ENCODE peak calls at places on chromosomes 5 and 9, in ten cellular contexts. S is ovary, R is glutamatergic neuron, X is lung microvascular endothelial cell, E is NCI-H1417, W is C1 segment of cervical spinal cord, D is right atrium auricular region, V is ELF-1, J is heart right ventricle, L is GM23248. H is an unnamed sample.

GRCh38 chr9:77587851-77588250 is 60.3 kb downstream of the GNA14 start:
- DNase-seq in W (no peak), X (no peak), R (no peak), V (no peak), E (no peak), S (no peak), L (no peak), J (no peak), D (no peak), H (no peak)

GRCh38 chr9:114387678-114388431 is at the start of gene AKNA:
- DNase-seq in L (peak; percentile 89), R (peak; percentile 52), E (peak; percentile 67), D (peak; percentile 85), V (peak; percentile 88), S (peak; percentile 84), W (peak; percentile 76), J (peak; percentile 77), X (no peak), H (no peak)

GRCh38 chr9:17723656-17724055 is 144.8 kb downstream of the SH3GL2 start:
- DNase-seq in S (no peak), V (no peak), E (no peak), D (no peak), R (no peak), W (no peak), L (peak; percentile 4), X (no peak), J (no peak), H (no peak)

GRCh38 chr5:55913396-55914140 is 62.4 kb downstream of the IL31RA start:
- DNase-seq in L (no peak), J (no peak), X (no peak), W (no peak), D (peak; percentile 32), E (no peak), V (no peak), S (no peak), R (no peak), H (no peak)

GRCh38 chr5:172559004-172559932 is 81.8 kb upstream of the NEURL1B start:
- DNase-seq in L (peak; percentile 90), S (peak; percentile 87), D (peak; percentile 81), R (no peak), W (no peak), V (no peak), X (no peak), J (peak; percentile 80), E (no peak), H (no peak)

GRCh38 chr9:70601000-70601929 is 186.8 kb upstream of the KLF9 start:
- DNase-seq in D (peak; percentile 99), E (peak; percentile 81), L (peak; percentile 96), X (peak; percentile 63), V (peak; percentile 19), J (peak; percentile 92), S (peak; percentile 99), R (no peak), W (peak; percentile 89), H (peak; percentile 42)

GRCh38 chr9:20526500-20527319 is 95.6 kb downstream of the MLLT3 start:
- DNase-seq in D (no peak), S (no peak), R (no peak), L (peak; percentile 33), J (no peak), E (no peak), V (no peak), W (no peak), X (no peak), H (no peak)

GRCh38 chr5:111069839-111070238 is 1.7 kb upstream of the TSLP start:
- DNase-seq in V (no peak), S (no peak), D (no peak), W (no peak), L (peak; percentile 70), E (no peak), J (no peak), R (no peak), X (no peak), H (no peak)

GRCh38 chr5:122996102-122996501 is 40.4 kb downstream of the PPIC start:
- DNase-seq in S (no peak), E (no peak), X (no peak), L (no peak), J (no peak), W (no peak), R (no peak), D (no peak), V (no peak), H (no peak)

GRCh38 chr5:142869883-142870282 is 99.7 kb downstream of the ARHGAP26 start:
- DNase-seq in J (no peak), W (no peak), L (no peak), V (no peak), D (no peak), X (no peak), R (no peak), E (peak; percentile 58), S (no peak), H (no peak)

GRCh38 chr5:112119527-112119926 is 299.6 kb downstream of the EPB41L4A start:
- DNase-seq in W (no peak), R (no peak), S (no peak), L (no peak), E (no peak), J (no peak), V (no peak), D (no peak), X (no peak), H (no peak)

GRCh38 chr5:61280205-61280604 is 51.9 kb upstream of the ZSWIM6 start:
- DNase-seq in D (no peak), R (no peak), V (no peak), S (no peak), E (peak; percentile 88), L (peak; percentile 91), X (peak; percentile 86), J (peak; percentile 66), W (no peak), H (peak; percentile 22)

GRCh38 chr5:173643964-173644363 is 27.5 kb upstream of the BOD1 start:
- DNase-seq in X (peak; percentile 7), V (peak; percentile 68), L (no peak), R (peak; percentile 66), E (peak; percentile 92), D (no peak), S (no peak), W (peak; percentile 39), J (no peak), H (no peak)

GRCh38 chr9:86983260-86984255 is 36.3 kb upstream of the GAS1 start:
- DNase-seq in W (no peak), R (no peak), D (peak; percentile 73), S (peak; percentile 49), J (no peak), V (no peak), X (peak; percentile 23), L (peak; percentile 87), E (no peak), H (no peak)

GRCh38 chr9:3528466-3528865 is 2.7 kb upstream of the RFX3 start:
- DNase-seq in X (no peak), S (no peak), V (no peak), R (no peak), E (peak; percentile 47), J (no peak), D (no peak), L (no peak), W (no peak), H (peak; percentile 78)

GRCh38 chr5:61450880-61451279 is 118.8 kb downstream of the ZSWIM6 start:
- DNase-seq in S (no peak), J (peak; percentile 18), V (no peak), L (peak; percentile 70), D (no peak), R (no peak), W (no peak), X (peak; percentile 34), E (peak; percentile 76), H (no peak)

GRCh38 chr5:108818613-108819272 is 71.0 kb downstream of the FER start:
- DNase-seq in V (no peak), R (no peak), J (no peak), X (no peak), L (peak; percentile 66), W (no peak), D (no peak), E (no peak), S (no peak), H (no peak)

GRCh38 chr9:129309041-129309430 is 131.0 kb upstream of the IER5L start:
- DNase-seq in D (peak; percentile 42), L (no peak), W (no peak), R (no peak), E (no peak), X (no peak), S (peak; percentile 19), V (no peak), J (no peak), H (no peak)

GRCh38 chr5:43815504-43815903 is 212.5 kb downstream of the NNT start:
- DNase-seq in L (no peak), D (no peak), V (no peak), W (no peak), E (no peak), S (no peak), J (no peak), R (no peak), X (no peak), H (no peak)

GRCh38 chr5:17378346-17378984 is 119.6 kb upstream of the TAF11L2 start:
- DNase-seq in S (no peak), X (no peak), V (no peak), E (no peak), R (no peak), L (peak; percentile 45), W (no peak), D (no peak), J (no peak), H (no peak)

GRCh38 chr9:2159521-2160417 is 144.6 kb downstream of the SMARCA2 start:
- DNase-seq in D (no peak), L (peak; percentile 54), X (peak; percentile 26), J (no peak), V (peak; percentile 22), E (peak; percentile 76), R (no peak), W (peak; percentile 8), S (no peak), H (peak; percentile 35)

GRCh38 chr5:10513501-10514442 is 50.1 kb upstream of the ANKRD33B start:
- DNase-seq in L (peak; percentile 82), S (no peak), W (no peak), E (no peak), D (no peak), J (no peak), R (no peak), V (peak; percentile 84), X (peak; percentile 95), H (no peak)

GRCh38 chr9:108150736-108151135 is 661.2 kb upstream of the KLF4 start:
- DNase-seq in V (no peak), R (no peak), X (peak; percentile 99), S (peak; percentile 42), J (peak; percentile 31), L (peak; percentile 63), W (no peak), E (no peak), D (peak; percentile 77), H (no peak)

GRCh38 chr9:6646028-6646636 is 603 bp upstream of the GLDC start:
- DNase-seq in D (no peak), X (peak; percentile 6), V (peak; percentile 65), R (no peak), E (no peak), L (no peak), W (no peak), S (no peak), J (no peak), H (no peak)

GRCh38 chr5:9151671-9152427 is 394.0 kb downstream of the SEMA5A start:
- DNase-seq in W (no peak), D (no peak), S (no peak), V (no peak), R (no peak), J (peak; percentile 7), L (no peak), X (no peak), E (no peak), H (no peak)

GRCh38 chr5:80125022-80125961 is 90.1 kb downstream of the THBS4 start:
- DNase-seq in L (no peak), D (no peak), V (no peak), S (no peak), R (no peak), X (no peak), W (no peak), J (no peak), E (no peak), H (no peak)

GRCh38 chr5:112420111-112420864 is 1.2 kb upstream of the EPB41L4A start:
- DNase-seq in W (peak; percentile 62), D (peak; percentile 85), E (peak; percentile 89), S (peak; percentile 80), J (peak; percentile 86), L (peak; percentile 68), V (peak; percentile 89), X (peak; percentile 93), R (peak; percentile 96), H (no peak)

GRCh38 chr5:87361031-87361443 is 51.7 kb downstream of the CCNH start:
- DNase-seq in J (no peak), D (no peak), E (no peak), W (no peak), L (peak; percentile 28), V (no peak), R (no peak), X (no peak), S (no peak), H (no peak)

H was measured in NCI-H2081 treated with DMSO at 0.1 percent for 48 hours.